ENCODE peak calls at places on chromosome 6, in four cellular contexts. Y, I, Q and Z are unnamed samples.
A peak's percentile ranks its signal among the peaks of the same experiment; 100 is the strongest.

GRCh38 chr6:132362318-132363185 is 38.7 kb downstream of the MOXD1 start:
- DNase-seq in Y (no peak), I (no peak), Q (no peak), Z (no peak)

GRCh38 chr6:75600694-75601265 is 900 bp upstream of the SENP6 start:
- DNase-seq in Y (no peak), I (no peak), Q (no peak), Z (no peak)

GRCh38 chr6:55758156-55758942 is 117.0 kb downstream of the BMP5 start:
- DNase-seq in Y (no peak), I (no peak), Q (peak; percentile 66), Z (no peak)

GRCh38 chr6:97524846-97525245 is 241.8 kb upstream of the MMS22L start:
- DNase-seq in Y (peak; percentile 62), I (peak; percentile 21), Q (no peak), Z (peak; percentile 61)

GRCh38 chr6:82751718-82752117 is 313.9 kb downstream of the UBE3D start:
- DNase-seq in Y (no peak), I (no peak), Q (no peak), Z (no peak)

GRCh38 chr6:2485116-2485515 is 239.7 kb upstream of the GMDS start:
- DNase-seq in Y (no peak), I (no peak), Q (no peak), Z (no peak)

GRCh38 chr6:41587223-41587879 is 41.2 kb downstream of the FOXP4 start:
- DNase-seq in Y (no peak), I (no peak), Q (no peak), Z (no peak)

GRCh38 chr6:157098999-157099398 is 224.3 kb downstream of the TMEM242 start:
- DNase-seq in Y (no peak), I (no peak), Q (no peak), Z (no peak)

GRCh38 chr6:161363286-161363685 is 89.4 kb upstream of the AGPAT4 start:
- DNase-seq in Y (no peak), I (no peak), Q (no peak), Z (no peak)

GRCh38 chr6:165686966-165687365 is 23.9 kb upstream of the PDE10A start:
- DNase-seq in Y (no peak), I (no peak), Q (no peak), Z (no peak)

GRCh38 chr6:168131464-168132415 is 52.7 kb upstream of the FRMD1 start:
- DNase-seq in Y (peak; percentile 54), I (peak; percentile 21), Q (no peak), Z (peak; percentile 61)

GRCh38 chr6:132887204-132887603 is 72.8 kb downstream of the RPS12 start:
- DNase-seq in Y (no peak), I (no peak), Q (no peak), Z (no peak)

GRCh38 chr6:82365011-82365751 is 1.6 kb downstream of the TPBG start:
- DNase-seq in Y (peak; percentile 54), I (peak; percentile 59), Q (peak; percentile 20), Z (peak; percentile 73)

GRCh38 chr6:16440656-16441212 is 202.3 kb downstream of the GMPR start:
- DNase-seq in Y (no peak), I (no peak), Q (no peak), Z (no peak)

GRCh38 chr6:26431258-26432162 is 8.8 kb upstream of the BTN3A3 start:
- DNase-seq in Y (no peak), I (no peak), Q (peak; percentile 52), Z (no peak)

GRCh38 chr6:155523821-155524238 is 68.2 kb upstream of the NOX3 start:
- DNase-seq in Y (peak; percentile 80), I (no peak), Q (no peak), Z (no peak)

GRCh38 chr6:13712485-13712990 is 903 bp upstream of the RANBP9 start:
- DNase-seq in Y (no peak), I (no peak), Q (peak; percentile 56), Z (no peak)

GRCh38 chr6:36731622-36732310 is 34.1 kb downstream of the RAB44 start:
- DNase-seq in Y (no peak), I (no peak), Q (no peak), Z (no peak)

GRCh38 chr6:89145962-89146747 is at the start of gene PM20D2:
- DNase-seq in Y (peak; percentile 90), I (peak; percentile 80), Q (peak; percentile 49), Z (peak; percentile 76)

GRCh38 chr6:141153563-141153962 is 979.2 kb upstream of the GJE1 start:
- DNase-seq in Y (peak; percentile 16), I (no peak), Q (no peak), Z (no peak)

GRCh38 chr6:143804835-143805239 is 38.3 kb upstream of the LTV1 start:
- DNase-seq in Y (no peak), I (no peak), Q (no peak), Z (no peak)

GRCh38 chr6:3742426-3743344 is 8.8 kb downstream of the PXDC1 start:
- DNase-seq in Y (peak; percentile 85), I (peak; percentile 86), Q (peak; percentile 72), Z (peak; percentile 89)

GRCh38 chr6:138869343-138869742 is 73.5 kb downstream of the ECT2L start:
- DNase-seq in Y (peak; percentile 23), I (peak; percentile 61), Q (no peak), Z (peak; percentile 49)

GRCh38 chr6:42336431-42336830 is 115.3 kb downstream of the TRERF1 start:
- DNase-seq in Y (no peak), I (no peak), Q (no peak), Z (no peak)

GRCh38 chr6:54619102-54619501 is 227.5 kb upstream of the FAM83B start:
- DNase-seq in Y (no peak), I (no peak), Q (no peak), Z (no peak)

GRCh38 chr6:87817226-87817625 is 115.2 kb upstream of the AKIRIN2 start:
- DNase-seq in Y (no peak), I (no peak), Q (peak; percentile 48), Z (no peak)

GRCh38 chr6:19538086-19538485 is 299.1 kb upstream of the ID4 start:
- DNase-seq in Y (peak; percentile 19), I (no peak), Q (no peak), Z (no peak)

GRCh38 chr6:41937881-41938574 is 3.6 kb downstream of the CCND3 start:
- DNase-seq in Y (no peak), I (no peak), Q (no peak), Z (no peak)

GRCh38 chr6:125170376-125170775 is 16.8 kb downstream of the TPD52L1 start:
- DNase-seq in Y (no peak), I (no peak), Q (peak; percentile 50), Z (no peak)